ENCODE peak calls at places on chromosomes 5 and 9, in eight cellular contexts. One of them, this sample, is unnamed.

GRCh38 chr5:9483251-9483650 is 62.6 kb downstream of the SEMA5A start:
- DNase-seq in endothelial cell: no peak
- DNase-seq in choroid plexus epithelial cell: peak; percentile 58
- DNase-seq in tibial artery: no peak
- DNase-seq in MM.1S: no peak
- DNase-seq in fibroblast of pulmonary artery: no peak
- DNase-seq in nephron progenitor cell: no peak
- DNase-seq in thyroid gland: no peak
- DNase-seq in this sample: no peak

GRCh38 chr5:131821221-131821620 is 24.4 kb upstream of the FNIP1 start:
- DNase-seq in tibial artery: no peak
- DNase-seq in fibroblast of pulmonary artery: peak; percentile 10
- DNase-seq in MM.1S: no peak
- DNase-seq in endothelial cell: no peak
- DNase-seq in choroid plexus epithelial cell: peak; percentile 39
- DNase-seq in thyroid gland: no peak
- DNase-seq in nephron progenitor cell: no peak
- DNase-seq in this sample: no peak

GRCh38 chr5:140145818-140146522 is 20.2 kb downstream of the IGIP start:
- DNase-seq in thyroid gland: peak; percentile 80
- DNase-seq in MM.1S: peak; percentile 56
- DNase-seq in tibial artery: peak; percentile 79
- DNase-seq in nephron progenitor cell: peak; percentile 86
- DNase-seq in fibroblast of pulmonary artery: peak; percentile 67
- DNase-seq in endothelial cell: peak; percentile 83
- DNase-seq in choroid plexus epithelial cell: peak; percentile 63
- DNase-seq in this sample: peak; percentile 76

GRCh38 chr9:40884072-40884901 is 244.2 kb downstream of the FOXD4L6 start:
- DNase-seq in nephron progenitor cell: no peak
- DNase-seq in choroid plexus epithelial cell: no peak
- DNase-seq in MM.1S: peak; percentile 1
- DNase-seq in endothelial cell: no peak
- DNase-seq in tibial artery: no peak
- DNase-seq in fibroblast of pulmonary artery: no peak
- DNase-seq in thyroid gland: no peak
- DNase-seq in this sample: peak; percentile 10

GRCh38 chr5:181170237-181170830 is 22.9 kb downstream of the OR2V2 start:
- DNase-seq in nephron progenitor cell: peak; percentile 49
- DNase-seq in endothelial cell: no peak
- DNase-seq in choroid plexus epithelial cell: no peak
- DNase-seq in thyroid gland: no peak
- DNase-seq in fibroblast of pulmonary artery: no peak
- DNase-seq in tibial artery: peak; percentile 27
- DNase-seq in MM.1S: no peak
- DNase-seq in this sample: no peak

GRCh38 chr5:129963359-129963758 is 59.1 kb downstream of the CHSY3 start:
- DNase-seq in tibial artery: no peak
- DNase-seq in nephron progenitor cell: no peak
- DNase-seq in MM.1S: no peak
- DNase-seq in choroid plexus epithelial cell: peak; percentile 96
- DNase-seq in fibroblast of pulmonary artery: peak; percentile 85
- DNase-seq in thyroid gland: no peak
- DNase-seq in endothelial cell: no peak
- DNase-seq in this sample: no peak

GRCh38 chr9:94630833-94631232 is 8.5 kb downstream of the FBP1 start:
- DNase-seq in fibroblast of pulmonary artery: no peak
- DNase-seq in nephron progenitor cell: no peak
- DNase-seq in choroid plexus epithelial cell: no peak
- DNase-seq in endothelial cell: no peak
- DNase-seq in thyroid gland: peak; percentile 44
- DNase-seq in tibial artery: no peak
- DNase-seq in MM.1S: no peak
- DNase-seq in this sample: no peak

GRCh38 chr5:170655920-170656319 is 127.6 kb upstream of the GABRP start:
- DNase-seq in choroid plexus epithelial cell: no peak
- DNase-seq in thyroid gland: no peak
- DNase-seq in fibroblast of pulmonary artery: no peak
- DNase-seq in endothelial cell: no peak
- DNase-seq in MM.1S: no peak
- DNase-seq in tibial artery: no peak
- DNase-seq in nephron progenitor cell: no peak
- DNase-seq in this sample: no peak

GRCh38 chr5:165057156-165057555 is 1551.7 kb downstream of the MAT2B start:
- DNase-seq in fibroblast of pulmonary artery: no peak
- DNase-seq in tibial artery: no peak
- DNase-seq in MM.1S: no peak
- DNase-seq in endothelial cell: no peak
- DNase-seq in thyroid gland: no peak
- DNase-seq in nephron progenitor cell: no peak
- DNase-seq in choroid plexus epithelial cell: no peak
- DNase-seq in this sample: no peak

GRCh38 chr9:69131682-69132081 is 42.4 kb upstream of the TJP2 start:
- DNase-seq in MM.1S: no peak
- DNase-seq in endothelial cell: no peak
- DNase-seq in fibroblast of pulmonary artery: peak; percentile 93
- DNase-seq in thyroid gland: no peak
- DNase-seq in nephron progenitor cell: no peak
- DNase-seq in tibial artery: peak; percentile 84
- DNase-seq in choroid plexus epithelial cell: peak; percentile 86
- DNase-seq in this sample: no peak

GRCh38 chr5:137679195-137679594 is 56.7 kb downstream of the KLHL3 start:
- DNase-seq in nephron progenitor cell: no peak
- DNase-seq in MM.1S: no peak
- DNase-seq in thyroid gland: no peak
- DNase-seq in tibial artery: no peak
- DNase-seq in endothelial cell: no peak
- DNase-seq in fibroblast of pulmonary artery: no peak
- DNase-seq in choroid plexus epithelial cell: no peak
- DNase-seq in this sample: no peak

GRCh38 chr5:119168401-119168800 is 97.5 kb downstream of the DMXL1 start:
- DNase-seq in thyroid gland: no peak
- DNase-seq in fibroblast of pulmonary artery: no peak
- DNase-seq in MM.1S: no peak
- DNase-seq in tibial artery: no peak
- DNase-seq in endothelial cell: no peak
- DNase-seq in choroid plexus epithelial cell: peak; percentile 13
- DNase-seq in nephron progenitor cell: no peak
- DNase-seq in this sample: no peak

GRCh38 chr9:81787747-81788632 is 98.6 kb upstream of the TLE1 start:
- DNase-seq in choroid plexus epithelial cell: peak; percentile 94
- DNase-seq in nephron progenitor cell: no peak
- DNase-seq in thyroid gland: peak; percentile 57
- DNase-seq in endothelial cell: no peak
- DNase-seq in MM.1S: no peak
- DNase-seq in tibial artery: peak; percentile 67
- DNase-seq in fibroblast of pulmonary artery: peak; percentile 97
- DNase-seq in this sample: no peak

GRCh38 chr5:33936004-33936380 is 194 bp upstream of the RXFP3 start:
- DNase-seq in MM.1S: peak; percentile 21
- DNase-seq in choroid plexus epithelial cell: peak; percentile 72
- DNase-seq in nephron progenitor cell: peak; percentile 96
- DNase-seq in endothelial cell: peak; percentile 89
- DNase-seq in thyroid gland: peak; percentile 69
- DNase-seq in tibial artery: peak; percentile 69
- DNase-seq in fibroblast of pulmonary artery: peak; percentile 66
- DNase-seq in this sample: peak; percentile 74
- TF ChIP-seq CTCF in MM.1S: no peak
- TF ChIP-seq CTCF in choroid plexus epithelial cell: no peak
- TF ChIP-seq CTCF in nephron progenitor cell: no peak
- TF ChIP-seq CTCF in endothelial cell: no peak
- TF ChIP-seq CTCF in thyroid gland: no peak
- TF ChIP-seq CTCF in tibial artery: peak; percentile 35
- TF ChIP-seq CTCF in fibroblast of pulmonary artery: peak; percentile 1
- TF ChIP-seq CTCF in this sample: peak; percentile 9

GRCh38 chr5:54895816-54896341 is 89.5 kb downstream of the ESM1 start:
- DNase-seq in choroid plexus epithelial cell: peak; percentile 84
- DNase-seq in endothelial cell: peak; percentile 21
- DNase-seq in MM.1S: peak; percentile 61
- DNase-seq in nephron progenitor cell: peak; percentile 32
- DNase-seq in fibroblast of pulmonary artery: peak; percentile 75
- DNase-seq in tibial artery: no peak
- DNase-seq in thyroid gland: peak; percentile 57
- DNase-seq in this sample: no peak
- TF ChIP-seq CTCF in choroid plexus epithelial cell: peak; percentile 77
- TF ChIP-seq CTCF in endothelial cell: no peak
- TF ChIP-seq CTCF in MM.1S: peak; percentile 60
- TF ChIP-seq CTCF in nephron progenitor cell: peak; percentile 53
- TF ChIP-seq CTCF in fibroblast of pulmonary artery: peak; percentile 63
- TF ChIP-seq CTCF in tibial artery: peak; percentile 34
- TF ChIP-seq CTCF in thyroid gland: peak; percentile 76
- TF ChIP-seq CTCF in this sample: no peak

DNA sequence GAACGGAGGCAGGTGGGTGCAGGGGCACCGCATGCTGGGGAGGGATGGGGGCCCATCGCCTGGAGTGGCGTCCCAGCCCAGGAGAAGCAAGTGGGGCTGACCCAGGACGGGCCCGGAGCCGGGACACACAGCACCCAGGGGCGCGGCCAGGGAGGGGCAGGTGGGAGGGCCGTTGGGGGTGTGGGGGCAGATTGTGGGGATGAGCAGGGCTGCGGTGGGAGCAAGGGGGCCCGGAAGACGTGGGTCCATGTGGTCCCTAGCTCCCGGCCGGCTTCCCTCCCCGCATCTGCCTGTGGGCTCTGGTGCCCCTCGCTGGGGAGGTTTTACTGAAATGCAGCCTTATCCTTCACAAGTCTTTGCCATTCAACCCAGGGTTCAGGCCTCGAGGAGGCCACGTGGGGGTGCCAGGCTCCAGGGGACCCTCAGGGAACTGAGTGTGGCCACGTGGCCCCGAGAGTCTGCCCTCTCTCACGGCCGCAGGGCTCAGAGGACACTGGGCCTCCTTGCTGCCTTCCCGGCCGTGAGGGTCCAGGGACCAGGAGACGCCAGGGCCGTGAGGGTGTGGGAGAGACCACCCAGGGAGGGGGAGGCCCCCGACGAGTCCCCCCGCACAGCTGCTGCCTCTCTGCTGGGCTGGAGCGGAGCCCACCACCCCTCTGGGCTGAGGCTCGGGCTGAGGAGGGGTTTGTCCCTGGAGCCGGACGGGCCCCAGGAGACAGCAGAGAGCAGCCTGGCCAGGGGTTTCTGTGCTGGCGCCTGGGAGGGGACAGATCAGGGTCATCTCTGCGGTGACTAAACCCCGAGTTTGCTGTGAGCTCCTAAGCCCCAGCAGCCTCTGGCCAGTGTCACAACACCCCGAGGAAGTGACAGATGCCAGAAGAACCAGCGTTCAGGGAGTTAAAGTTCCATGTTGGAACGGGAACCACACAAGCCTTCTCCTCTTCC is 35.2 kb downstream of the SLC9A3 start:
- DNase-seq in thyroid gland: no peak
- DNase-seq in endothelial cell: no peak
- DNase-seq in choroid plexus epithelial cell: no peak
- DNase-seq in MM.1S: no peak
- DNase-seq in nephron progenitor cell: peak; percentile 11
- DNase-seq in tibial artery: no peak
- DNase-seq in fibroblast of pulmonary artery: no peak
- DNase-seq in this sample: no peak
- TF ChIP-seq CTCF in thyroid gland: no peak
- TF ChIP-seq CTCF in endothelial cell: no peak
- TF ChIP-seq CTCF in choroid plexus epithelial cell: no peak
- TF ChIP-seq CTCF in MM.1S: no peak
- TF ChIP-seq CTCF in nephron progenitor cell: no peak
- TF ChIP-seq CTCF in tibial artery: no peak
- TF ChIP-seq CTCF in fibroblast of pulmonary artery: no peak
- TF ChIP-seq CTCF in this sample: no peak

GRCh38 chr5:154479160-154479943 is 1.3 kb upstream of the HAND1 start:
- DNase-seq in tibial artery: no peak
- DNase-seq in fibroblast of pulmonary artery: no peak
- DNase-seq in nephron progenitor cell: no peak
- DNase-seq in choroid plexus epithelial cell: no peak
- DNase-seq in MM.1S: no peak
- DNase-seq in thyroid gland: no peak
- DNase-seq in endothelial cell: no peak
- DNase-seq in this sample: no peak

GRCh38 chr5:154481584-154482381 is 3.8 kb upstream of the HAND1 start:
- DNase-seq in fibroblast of pulmonary artery: no peak
- DNase-seq in MM.1S: no peak
- DNase-seq in choroid plexus epithelial cell: no peak
- DNase-seq in endothelial cell: no peak
- DNase-seq in thyroid gland: no peak
- DNase-seq in tibial artery: no peak
- DNase-seq in nephron progenitor cell: no peak
- DNase-seq in this sample: no peak

GRCh38 chr5:154478752-154479159 is 729 bp upstream of the HAND1 start:
- DNase-seq in endothelial cell: no peak
- DNase-seq in thyroid gland: no peak
- DNase-seq in fibroblast of pulmonary artery: no peak
- DNase-seq in nephron progenitor cell: no peak
- DNase-seq in tibial artery: no peak
- DNase-seq in MM.1S: no peak
- DNase-seq in choroid plexus epithelial cell: no peak
- DNase-seq in this sample: no peak

GRCh38 chr5:154480847-154481246 is 2.8 kb upstream of the HAND1 start:
- DNase-seq in choroid plexus epithelial cell: no peak
- DNase-seq in MM.1S: no peak
- DNase-seq in fibroblast of pulmonary artery: no peak
- DNase-seq in endothelial cell: no peak
- DNase-seq in thyroid gland: no peak
- DNase-seq in nephron progenitor cell: no peak
- DNase-seq in tibial artery: no peak
- DNase-seq in this sample: no peak

DNA sequence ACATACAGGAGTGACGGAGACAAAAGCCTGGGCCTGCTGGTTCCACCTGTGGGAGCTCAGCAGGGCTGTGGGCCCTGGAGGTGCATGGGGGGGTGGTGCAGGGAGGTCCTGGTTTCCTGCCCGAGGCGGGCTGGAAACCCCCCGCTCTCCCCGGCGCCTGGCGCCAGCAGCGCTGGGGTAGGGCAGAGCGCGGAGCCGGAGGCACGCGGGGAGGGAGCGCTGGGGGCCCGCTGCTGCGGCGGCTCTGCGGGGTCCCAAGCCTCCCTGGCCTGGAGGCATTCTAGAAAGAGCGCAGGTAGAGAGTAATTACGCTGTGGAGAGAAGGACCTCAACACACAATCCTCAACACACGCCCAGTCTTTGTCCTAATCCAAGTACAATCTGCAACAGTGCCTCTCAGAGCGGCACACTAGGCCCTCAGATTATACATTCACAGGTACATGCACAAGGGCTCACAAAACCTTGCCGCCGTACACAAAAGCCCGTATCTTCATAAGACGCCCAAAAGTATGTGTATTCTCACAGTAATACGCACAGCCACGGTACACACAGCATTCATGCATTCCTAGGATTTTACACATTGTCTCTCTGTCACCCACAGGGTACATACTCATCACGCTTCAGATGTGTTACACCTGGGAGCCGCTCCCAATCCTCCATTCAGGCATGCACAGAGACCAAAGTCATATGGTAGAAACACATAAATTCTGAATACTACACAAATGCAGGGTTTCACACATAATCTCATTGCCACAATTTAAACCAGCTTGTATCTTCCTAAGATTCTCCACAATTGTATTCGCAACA is 2.1 kb upstream of the HAND1 start:
- DNase-seq in MM.1S: no peak
- DNase-seq in tibial artery: no peak
- DNase-seq in thyroid gland: no peak
- DNase-seq in choroid plexus epithelial cell: no peak
- DNase-seq in nephron progenitor cell: no peak
- DNase-seq in fibroblast of pulmonary artery: no peak
- DNase-seq in endothelial cell: no peak
- DNase-seq in this sample: peak; percentile 38
- TF ChIP-seq CTCF in MM.1S: no peak
- TF ChIP-seq CTCF in tibial artery: no peak
- TF ChIP-seq CTCF in thyroid gland: no peak
- TF ChIP-seq CTCF in choroid plexus epithelial cell: no peak
- TF ChIP-seq CTCF in nephron progenitor cell: no peak
- TF ChIP-seq CTCF in fibroblast of pulmonary artery: no peak
- TF ChIP-seq CTCF in endothelial cell: no peak
- TF ChIP-seq CTCF in this sample: no peak

This sample was measured in GM10248.